ENCODE peak calls at places on chromosome 20, in seven cellular contexts. One of them, this sample, is unnamed.

GRCh38 chr20:62717933-62718332 is 9.3 kb downstream of the NTSR1 start:
- DNase-seq in fibroblast of lung: no peak
- DNase-seq in MM.1S: no peak
- DNase-seq in HCT116: no peak
- DNase-seq in hepatocyte: no peak
- DNase-seq in GM23248: peak
- DNase-seq in neural progenitor cell: no peak
- DNase-seq in this sample: no peak

GRCh38 chr20:59564171-59564570 is 40.2 kb upstream of the PHACTR3 start:
- DNase-seq in fibroblast of lung: no peak
- DNase-seq in MM.1S: no peak
- DNase-seq in HCT116: no peak
- DNase-seq in hepatocyte: no peak
- DNase-seq in GM23248: no peak
- DNase-seq in neural progenitor cell: no peak
- DNase-seq in this sample: no peak

GRCh38 chr20:17985388-17986018 is 16.7 kb downstream of the MGME1 start:
- DNase-seq in fibroblast of lung: no peak
- DNase-seq in MM.1S: no peak
- DNase-seq in HCT116: no peak
- DNase-seq in hepatocyte: peak
- DNase-seq in GM23248: no peak
- DNase-seq in neural progenitor cell: no peak
- DNase-seq in this sample: no peak

GRCh38 chr20:33563788-33564187 is 73.9 kb downstream of the CBFA2T2 start:
- DNase-seq in fibroblast of lung: no peak
- DNase-seq in MM.1S: no peak
- DNase-seq in HCT116: no peak
- DNase-seq in hepatocyte: no peak
- DNase-seq in GM23248: no peak
- DNase-seq in neural progenitor cell: no peak
- DNase-seq in this sample: no peak

GRCh38 chr20:11246251-11246775 is 572.5 kb upstream of the JAG1 start:
- DNase-seq in fibroblast of lung: no peak
- DNase-seq in MM.1S: no peak
- DNase-seq in HCT116: no peak
- DNase-seq in hepatocyte: no peak
- DNase-seq in GM23248: no peak
- DNase-seq in neural progenitor cell: no peak
- DNase-seq in this sample: no peak

GRCh38 chr20:2658414-2659354 is 5.3 kb downstream of the IDH3B start:
- DNase-seq in fibroblast of lung: no peak
- DNase-seq in MM.1S: no peak
- DNase-seq in HCT116: no peak
- DNase-seq in hepatocyte: no peak
- DNase-seq in GM23248: no peak
- DNase-seq in neural progenitor cell: no peak
- DNase-seq in this sample: no peak

GRCh38 chr20:49446808-49447207 is 35.7 kb downstream of the KCNB1 start:
- DNase-seq in fibroblast of lung: peak
- DNase-seq in MM.1S: no peak
- DNase-seq in HCT116: no peak
- DNase-seq in hepatocyte: peak
- DNase-seq in GM23248: peak
- DNase-seq in neural progenitor cell: peak
- DNase-seq in this sample: no peak

GRCh38 chr20:62177307-62177706 is 5.5 kb upstream of the MTG2 start:
- DNase-seq in fibroblast of lung: no peak
- DNase-seq in MM.1S: no peak
- DNase-seq in HCT116: no peak
- DNase-seq in hepatocyte: no peak
- DNase-seq in GM23248: no peak
- DNase-seq in neural progenitor cell: no peak
- DNase-seq in this sample: no peak

GRCh38 chr20:33914871-33915270 is 78.8 kb upstream of the RALY start:
- DNase-seq in fibroblast of lung: peak
- DNase-seq in MM.1S: peak
- DNase-seq in HCT116: peak
- DNase-seq in hepatocyte: no peak
- DNase-seq in GM23248: peak
- DNase-seq in neural progenitor cell: no peak
- DNase-seq in this sample: no peak

GRCh38 chr20:63073051-63073737 is 66.4 kb upstream of the BHLHE23 start:
- DNase-seq in fibroblast of lung: no peak
- DNase-seq in MM.1S: no peak
- DNase-seq in HCT116: no peak
- DNase-seq in hepatocyte: no peak
- DNase-seq in GM23248: no peak
- DNase-seq in neural progenitor cell: no peak
- DNase-seq in this sample: no peak

GRCh38 chr20:50980071-50980681 is 21.6 kb downstream of the MOCS3 start:
- DNase-seq in fibroblast of lung: peak
- DNase-seq in MM.1S: no peak
- DNase-seq in HCT116: no peak
- DNase-seq in hepatocyte: peak
- DNase-seq in GM23248: peak
- DNase-seq in neural progenitor cell: no peak
- DNase-seq in this sample: peak

DNA sequence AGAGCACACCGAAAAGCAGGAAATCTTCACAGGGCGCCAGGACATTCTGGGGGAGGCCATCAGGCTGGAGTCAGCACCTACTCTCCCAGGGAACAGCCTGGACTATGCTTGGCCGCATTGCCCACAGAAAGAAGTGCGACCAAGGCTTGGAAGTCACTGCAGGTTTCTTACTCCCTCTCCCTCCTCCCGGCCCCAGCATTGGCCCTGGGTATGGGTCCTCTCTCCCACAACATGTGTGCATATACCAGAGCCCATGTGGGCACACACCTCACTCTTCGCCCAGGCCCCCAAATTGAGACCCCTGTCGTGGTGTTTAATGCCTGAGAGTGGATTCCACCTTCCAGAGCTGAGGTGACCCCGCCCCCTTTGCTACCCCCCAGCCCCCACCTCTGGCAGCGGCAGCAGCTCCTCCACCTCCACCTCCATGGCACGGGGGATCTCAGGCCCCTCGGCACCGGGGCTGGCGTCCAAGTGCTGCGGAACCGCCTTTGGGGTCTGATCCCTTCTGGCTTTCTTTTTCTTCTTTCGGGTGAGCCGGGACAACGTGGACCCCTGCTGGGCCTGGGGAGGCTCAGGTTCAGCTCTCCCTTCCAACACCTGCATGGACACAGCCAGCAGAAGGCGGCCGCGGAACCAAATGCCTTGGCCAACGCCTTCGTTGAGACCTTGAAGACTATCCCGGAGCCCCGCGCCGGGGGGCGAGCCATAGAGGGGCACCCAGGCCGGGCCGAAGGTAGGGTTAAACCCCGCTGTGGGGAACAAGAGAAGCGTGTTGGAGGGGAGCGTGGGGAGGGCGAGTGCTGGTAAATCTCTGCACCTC is 15.2 kb upstream of the SPAG4 start:
- DNase-seq in fibroblast of lung: no peak
- DNase-seq in MM.1S: no peak
- DNase-seq in HCT116: no peak
- DNase-seq in hepatocyte: no peak
- DNase-seq in GM23248: no peak
- DNase-seq in neural progenitor cell: peak
- DNase-seq in this sample: no peak
- TF ChIP-seq EZH2 in fibroblast of lung: no peak
- TF ChIP-seq EZH2 in MM.1S: no peak
- TF ChIP-seq EZH2 in HCT116: no peak
- TF ChIP-seq EZH2 in hepatocyte: no peak
- TF ChIP-seq EZH2 in GM23248: no peak
- TF ChIP-seq EZH2 in neural progenitor cell: peak
- TF ChIP-seq EZH2 in this sample: no peak

GRCh38 chr20:37279820-37280219 is 9.6 kb upstream of the MANBAL start:
- DNase-seq in fibroblast of lung: no peak
- DNase-seq in MM.1S: no peak
- DNase-seq in HCT116: no peak
- DNase-seq in hepatocyte: no peak
- DNase-seq in GM23248: no peak
- DNase-seq in neural progenitor cell: no peak
- DNase-seq in this sample: no peak

GRCh38 chr20:37284691-37285124 is 4.7 kb upstream of the MANBAL start:
- DNase-seq in fibroblast of lung: no peak
- DNase-seq in MM.1S: no peak
- DNase-seq in HCT116: no peak
- DNase-seq in hepatocyte: no peak
- DNase-seq in GM23248: no peak
- DNase-seq in neural progenitor cell: no peak
- DNase-seq in this sample: no peak

GRCh38 chr20:37285664-37286374 is 3.6 kb upstream of the MANBAL start:
- DNase-seq in fibroblast of lung: no peak
- DNase-seq in MM.1S: no peak
- DNase-seq in HCT116: no peak
- DNase-seq in hepatocyte: no peak
- DNase-seq in GM23248: no peak
- DNase-seq in neural progenitor cell: no peak
- DNase-seq in this sample: no peak

GRCh38 chr20:37283530-37284195 is 5.8 kb upstream of the MANBAL start:
- DNase-seq in fibroblast of lung: no peak
- DNase-seq in MM.1S: no peak
- DNase-seq in HCT116: no peak
- DNase-seq in hepatocyte: peak
- DNase-seq in GM23248: no peak
- DNase-seq in neural progenitor cell: no peak
- DNase-seq in this sample: no peak

GRCh38 chr20:37282558-37282957 is 6.9 kb upstream of the MANBAL start:
- DNase-seq in fibroblast of lung: peak
- DNase-seq in MM.1S: no peak
- DNase-seq in HCT116: no peak
- DNase-seq in hepatocyte: peak
- DNase-seq in GM23248: peak
- DNase-seq in neural progenitor cell: peak
- DNase-seq in this sample: no peak
- TF ChIP-seq EZH2 in fibroblast of lung: no peak
- TF ChIP-seq EZH2 in MM.1S: no peak
- TF ChIP-seq EZH2 in HCT116: no peak
- TF ChIP-seq EZH2 in hepatocyte: no peak
- TF ChIP-seq EZH2 in GM23248: no peak
- TF ChIP-seq EZH2 in neural progenitor cell: no peak
- TF ChIP-seq EZH2 in this sample: no peak

GRCh38 chr20:25081730-25082497 is at the start of gene VSX1:
- DNase-seq in fibroblast of lung: no peak
- DNase-seq in MM.1S: no peak
- DNase-seq in HCT116: no peak
- DNase-seq in hepatocyte: no peak
- DNase-seq in GM23248: no peak
- DNase-seq in neural progenitor cell: peak
- DNase-seq in this sample: no peak

GRCh38 chr20:25083141-25083772 is 1.3 kb upstream of the VSX1 start:
- DNase-seq in fibroblast of lung: no peak
- DNase-seq in MM.1S: no peak
- DNase-seq in HCT116: no peak
- DNase-seq in hepatocyte: no peak
- DNase-seq in GM23248: no peak
- DNase-seq in neural progenitor cell: peak
- DNase-seq in this sample: no peak

GRCh38 chr20:25079171-25079570 is 2.8 kb downstream of the VSX1 start:
- DNase-seq in fibroblast of lung: no peak
- DNase-seq in MM.1S: no peak
- DNase-seq in HCT116: no peak
- DNase-seq in hepatocyte: no peak
- DNase-seq in GM23248: no peak
- DNase-seq in neural progenitor cell: no peak
- DNase-seq in this sample: no peak

GRCh38 chr20:25082498-25082873 is 545 bp upstream of the VSX1 start:
- DNase-seq in fibroblast of lung: no peak
- DNase-seq in MM.1S: no peak
- DNase-seq in HCT116: no peak
- DNase-seq in hepatocyte: no peak
- DNase-seq in GM23248: no peak
- DNase-seq in neural progenitor cell: peak
- DNase-seq in this sample: no peak

DNA sequence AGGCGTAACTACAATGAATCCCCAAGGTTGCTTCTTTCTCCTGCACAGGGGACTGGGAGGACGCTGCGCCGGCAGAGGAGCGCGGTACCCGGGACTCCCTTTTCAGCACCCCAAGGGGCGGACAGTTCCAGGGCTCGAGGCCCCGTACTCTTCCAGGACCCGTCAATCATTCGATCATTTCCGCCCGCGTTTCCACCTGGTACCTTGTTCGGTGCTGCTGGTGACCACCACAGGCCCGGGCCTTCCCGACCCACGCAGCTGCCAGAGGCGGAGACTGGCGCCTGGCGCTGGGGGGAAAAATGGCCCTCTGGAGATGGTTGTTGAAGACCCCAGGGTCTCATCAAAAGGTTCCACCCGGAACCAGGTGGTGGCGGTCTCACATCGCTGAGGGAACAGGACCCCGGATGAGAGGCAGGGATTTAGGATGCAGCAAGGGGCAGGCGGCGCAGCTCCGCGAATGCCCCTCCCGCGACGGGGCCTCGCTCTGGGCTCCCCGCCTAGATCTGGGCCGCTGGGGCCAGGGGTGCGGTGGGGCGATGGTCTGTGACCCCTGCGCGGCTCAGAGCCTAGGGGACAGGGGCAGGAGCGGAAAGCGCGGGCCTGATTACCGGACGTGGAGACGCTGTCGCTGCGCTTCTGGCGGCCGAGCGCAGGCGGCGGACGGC is 744 bp downstream of the VSX1 start:
- DNase-seq in fibroblast of lung: no peak
- DNase-seq in MM.1S: no peak
- DNase-seq in HCT116: no peak
- DNase-seq in hepatocyte: peak
- DNase-seq in GM23248: peak
- DNase-seq in neural progenitor cell: peak
- DNase-seq in this sample: no peak
- TF ChIP-seq EZH2 in fibroblast of lung: peak
- TF ChIP-seq EZH2 in MM.1S: no peak
- TF ChIP-seq EZH2 in HCT116: no peak
- TF ChIP-seq EZH2 in hepatocyte: peak
- TF ChIP-seq EZH2 in GM23248: no peak
- TF ChIP-seq EZH2 in neural progenitor cell: peak
- TF ChIP-seq EZH2 in this sample: peak

GRCh38 chr20:45467861-45468260 is 1.7 kb upstream of the WFDC2 start:
- DNase-seq in fibroblast of lung: no peak
- DNase-seq in MM.1S: no peak
- DNase-seq in HCT116: no peak
- DNase-seq in hepatocyte: no peak
- DNase-seq in GM23248: no peak
- DNase-seq in neural progenitor cell: no peak
- DNase-seq in this sample: no peak

GRCh38 chr20:45470939-45471338 is 1.4 kb downstream of the WFDC2 start:
- DNase-seq in fibroblast of lung: no peak
- DNase-seq in MM.1S: peak
- DNase-seq in HCT116: no peak
- DNase-seq in hepatocyte: no peak
- DNase-seq in GM23248: peak
- DNase-seq in neural progenitor cell: peak
- DNase-seq in this sample: no peak

GRCh38 chr20:45467172-45467571 is 2.4 kb upstream of the WFDC2 start:
- DNase-seq in fibroblast of lung: no peak
- DNase-seq in MM.1S: no peak
- DNase-seq in HCT116: no peak
- DNase-seq in hepatocyte: no peak
- DNase-seq in GM23248: no peak
- DNase-seq in neural progenitor cell: no peak
- DNase-seq in this sample: no peak

GRCh38 chr20:45469336-45470261 is at the start of gene WFDC2:
- DNase-seq in fibroblast of lung: no peak
- DNase-seq in MM.1S: no peak
- DNase-seq in HCT116: no peak
- DNase-seq in hepatocyte: peak
- DNase-seq in GM23248: no peak
- DNase-seq in neural progenitor cell: peak
- DNase-seq in this sample: no peak

GRCh38 chr20:45470262-45470931 is 844 bp downstream of the WFDC2 start:
- DNase-seq in fibroblast of lung: no peak
- DNase-seq in MM.1S: peak
- DNase-seq in HCT116: no peak
- DNase-seq in hepatocyte: peak
- DNase-seq in GM23248: peak
- DNase-seq in neural progenitor cell: peak
- DNase-seq in this sample: no peak
- TF ChIP-seq EZH2 in fibroblast of lung: peak
- TF ChIP-seq EZH2 in MM.1S: no peak
- TF ChIP-seq EZH2 in HCT116: no peak
- TF ChIP-seq EZH2 in hepatocyte: no peak
- TF ChIP-seq EZH2 in GM23248: no peak
- TF ChIP-seq EZH2 in neural progenitor cell: peak
- TF ChIP-seq EZH2 in this sample: peak

This sample was measured in keratinocyte.